ENCODE peak calls at places on chromosome 18, in ten cellular contexts. Z is activated naive CD8-positive, alpha-beta T cell treated with anti-CD3 and anti-CD28 coated beads for 36 hours; F is AG04450; Y is hepatic stellate cell; K is NCI-H1105; W is lower leg skin; T is NCI-H2081; D is iris pigment epithelial cell; X is progenitor cell of endocrine pancreas; P is HCT116. U is an unnamed sample.

GRCh38 chr18:38790303-38790702 is 1224.7 kb upstream of the CELF4 start:
- DNase-seq in Z (no peak), X (no peak), W (no peak), K (no peak), D (no peak), P (no peak), Y (no peak), T (no peak), F (no peak), U (no peak)

GRCh38 chr18:7566587-7567486 is at the start of gene PTPRM:
- DNase-seq in D (peak; percentile 81), W (peak; percentile 98), F (no peak), X (peak; percentile 75), T (peak; percentile 66), K (peak; percentile 29), Y (peak; percentile 83), Z (peak; percentile 72), P (peak; percentile 1), U (peak; percentile 46)

GRCh38 chr18:12838178-12838634 is 45.8 kb downstream of the PTPN2 start:
- DNase-seq in Z (no peak), T (peak; percentile 21), Y (peak; percentile 76), X (no peak), F (peak; percentile 64), P (no peak), W (peak; percentile 87), D (peak; percentile 94), K (no peak), U (peak; percentile 16)

GRCh38 chr18:28175047-28175929 is 1.6 kb downstream of the CDH2 start:
- DNase-seq in Y (peak; percentile 57), X (peak; percentile 64), Z (no peak), W (no peak), T (peak; percentile 21), P (no peak), F (no peak), D (peak; percentile 62), K (no peak), U (no peak)

GRCh38 chr18:53416985-53417384 is 807.5 kb downstream of the MBD2 start:
- DNase-seq in X (no peak), K (no peak), Y (no peak), P (no peak), F (no peak), D (no peak), T (no peak), W (no peak), Z (no peak), U (no peak)

GRCh38 chr18:60157810-60158209 is 214.8 kb downstream of the MC4R start:
- DNase-seq in T (peak; percentile 8), K (no peak), P (no peak), F (no peak), D (no peak), W (no peak), X (no peak), Y (no peak), Z (no peak), U (no peak)

GRCh38 chr18:26322892-26323653 is 96.8 kb downstream of the TAF4B start:
- DNase-seq in W (no peak), Y (no peak), T (no peak), X (no peak), P (no peak), Z (no peak), F (no peak), D (peak; percentile 73), K (no peak), U (no peak)

GRCh38 chr18:45981852-45982251 is 14.7 kb upstream of the EPG5 start:
- DNase-seq in Z (no peak), T (no peak), F (no peak), P (no peak), D (no peak), K (no peak), X (no peak), W (no peak), Y (no peak), U (no peak)

GRCh38 chr18:22470141-22470510 is 52.4 kb upstream of the CTAGE1 start:
- DNase-seq in D (peak; percentile 36), Z (no peak), T (no peak), W (no peak), Y (no peak), X (no peak), P (no peak), F (no peak), K (no peak), U (no peak)

GRCh38 chr18:11866329-11866728 is 15.1 kb downstream of the CHMP1B start:
- DNase-seq in D (no peak), W (peak; percentile 60), X (no peak), T (no peak), Y (no peak), Z (no peak), P (no peak), K (no peak), F (no peak), U (no peak)

GRCh38 chr18:78430171-78430857 is 549.3 kb upstream of the SALL3 start:
- DNase-seq in T (peak; percentile 74), F (no peak), W (no peak), X (no peak), P (no peak), K (peak; percentile 91), Z (no peak), Y (no peak), D (no peak), U (no peak)

GRCh38 chr18:12283256-12283655 is 24.8 kb upstream of the TUBB6 start:
- DNase-seq in W (no peak), Y (no peak), T (no peak), D (peak; percentile 48), F (no peak), Z (no peak), K (no peak), X (no peak), P (peak; percentile 73), U (no peak)

GRCh38 chr18:59085126-59085794 is 54.4 kb upstream of the SEC11C start:
- DNase-seq in P (no peak), K (no peak), X (no peak), Z (no peak), T (peak; percentile 17), W (no peak), Y (no peak), D (no peak), F (no peak), U (no peak)